ENCODE peak calls at places on chromosomes 2 and 18, in eight cellular contexts. One of them, this sample, is unnamed.

GRCh38 chr2:45823723-45824206 is 172.3 kb downstream of the PRKCE start:
- DNase-seq in effector memory CD4-positive, alpha-beta T cell: no peak
- DNase-seq in NCI-H510A: peak
- DNase-seq in activated CD4-positive, alpha-beta T cell treated with anti-CD3 and anti-CD28 coated beads, Interleukin-2, amount 50 U/mL, for 48 hours: no peak
- DNase-seq in NT2/D1: no peak
- DNase-seq in AG04449: no peak
- DNase-seq in left ventricle myocardium inferior: peak
- DNase-seq in astrocyte of the spinal cord: no peak
- DNase-seq in this sample: peak

GRCh38 chr2:182064024-182064880 is 78.6 kb downstream of the PPP1R1C start:
- DNase-seq in effector memory CD4-positive, alpha-beta T cell: no peak
- DNase-seq in NCI-H510A: no peak
- DNase-seq in activated CD4-positive, alpha-beta T cell treated with anti-CD3 and anti-CD28 coated beads, Interleukin-2, amount 50 U/mL, for 48 hours: no peak
- DNase-seq in NT2/D1: no peak
- DNase-seq in AG04449: no peak
- DNase-seq in left ventricle myocardium inferior: peak
- DNase-seq in astrocyte of the spinal cord: no peak
- DNase-seq in this sample: no peak

GRCh38 chr2:171986778-171987177 is 13.0 kb upstream of the METAP1D start:
- DNase-seq in effector memory CD4-positive, alpha-beta T cell: no peak
- DNase-seq in NCI-H510A: no peak
- DNase-seq in activated CD4-positive, alpha-beta T cell treated with anti-CD3 and anti-CD28 coated beads, Interleukin-2, amount 50 U/mL, for 48 hours: no peak
- DNase-seq in NT2/D1: no peak
- DNase-seq in AG04449: no peak
- DNase-seq in left ventricle myocardium inferior: no peak
- DNase-seq in astrocyte of the spinal cord: no peak
- DNase-seq in this sample: no peak

GRCh38 chr2:63048367-63049171 is 2.1 kb upstream of the OTX1 start:
- DNase-seq in effector memory CD4-positive, alpha-beta T cell: no peak
- DNase-seq in NCI-H510A: no peak
- DNase-seq in activated CD4-positive, alpha-beta T cell treated with anti-CD3 and anti-CD28 coated beads, Interleukin-2, amount 50 U/mL, for 48 hours: no peak
- DNase-seq in NT2/D1: no peak
- DNase-seq in AG04449: no peak
- DNase-seq in left ventricle myocardium inferior: no peak
- DNase-seq in astrocyte of the spinal cord: no peak
- DNase-seq in this sample: no peak

GRCh38 chr18:46301081-46301480 is 196.9 kb downstream of the HAUS1 start:
- DNase-seq in effector memory CD4-positive, alpha-beta T cell: no peak
- DNase-seq in NCI-H510A: no peak
- DNase-seq in activated CD4-positive, alpha-beta T cell treated with anti-CD3 and anti-CD28 coated beads, Interleukin-2, amount 50 U/mL, for 48 hours: no peak
- DNase-seq in NT2/D1: no peak
- DNase-seq in AG04449: no peak
- DNase-seq in left ventricle myocardium inferior: no peak
- DNase-seq in astrocyte of the spinal cord: no peak
- DNase-seq in this sample: no peak

GRCh38 chr2:156719036-156719435 is 282.9 kb downstream of the GPD2 start:
- DNase-seq in effector memory CD4-positive, alpha-beta T cell: no peak
- DNase-seq in NCI-H510A: no peak
- DNase-seq in activated CD4-positive, alpha-beta T cell treated with anti-CD3 and anti-CD28 coated beads, Interleukin-2, amount 50 U/mL, for 48 hours: no peak
- DNase-seq in NT2/D1: no peak
- DNase-seq in AG04449: no peak
- DNase-seq in left ventricle myocardium inferior: no peak
- DNase-seq in astrocyte of the spinal cord: no peak
- DNase-seq in this sample: no peak

GRCh38 chr2:156818944-156819343 is 382.8 kb downstream of the GPD2 start:
- DNase-seq in effector memory CD4-positive, alpha-beta T cell: no peak
- DNase-seq in NCI-H510A: no peak
- DNase-seq in activated CD4-positive, alpha-beta T cell treated with anti-CD3 and anti-CD28 coated beads, Interleukin-2, amount 50 U/mL, for 48 hours: no peak
- DNase-seq in NT2/D1: no peak
- DNase-seq in AG04449: no peak
- DNase-seq in left ventricle myocardium inferior: no peak
- DNase-seq in astrocyte of the spinal cord: peak
- DNase-seq in this sample: no peak

GRCh38 chr2:41504532-41504931 is 543.3 kb upstream of the PKDCC start:
- DNase-seq in effector memory CD4-positive, alpha-beta T cell: no peak
- DNase-seq in NCI-H510A: no peak
- DNase-seq in activated CD4-positive, alpha-beta T cell treated with anti-CD3 and anti-CD28 coated beads, Interleukin-2, amount 50 U/mL, for 48 hours: no peak
- DNase-seq in NT2/D1: no peak
- DNase-seq in AG04449: no peak
- DNase-seq in left ventricle myocardium inferior: no peak
- DNase-seq in astrocyte of the spinal cord: no peak
- DNase-seq in this sample: no peak

GRCh38 chr2:230335461-230335863 is 8.5 kb downstream of the SP140L start:
- DNase-seq in effector memory CD4-positive, alpha-beta T cell: no peak
- DNase-seq in NCI-H510A: no peak
- DNase-seq in activated CD4-positive, alpha-beta T cell treated with anti-CD3 and anti-CD28 coated beads, Interleukin-2, amount 50 U/mL, for 48 hours: no peak
- DNase-seq in NT2/D1: no peak
- DNase-seq in AG04449: no peak
- DNase-seq in left ventricle myocardium inferior: no peak
- DNase-seq in astrocyte of the spinal cord: no peak
- DNase-seq in this sample: no peak

GRCh38 chr2:203743441-203743932 is 37.0 kb downstream of the CD28 start:
- DNase-seq in effector memory CD4-positive, alpha-beta T cell: no peak
- DNase-seq in NCI-H510A: no peak
- DNase-seq in activated CD4-positive, alpha-beta T cell treated with anti-CD3 and anti-CD28 coated beads, Interleukin-2, amount 50 U/mL, for 48 hours: no peak
- DNase-seq in NT2/D1: no peak
- DNase-seq in AG04449: no peak
- DNase-seq in left ventricle myocardium inferior: no peak
- DNase-seq in astrocyte of the spinal cord: peak
- DNase-seq in this sample: no peak

GRCh38 chr18:11324510-11324909 is 175.1 kb upstream of the PIEZO2 start:
- DNase-seq in effector memory CD4-positive, alpha-beta T cell: no peak
- DNase-seq in NCI-H510A: no peak
- DNase-seq in activated CD4-positive, alpha-beta T cell treated with anti-CD3 and anti-CD28 coated beads, Interleukin-2, amount 50 U/mL, for 48 hours: no peak
- DNase-seq in NT2/D1: no peak
- DNase-seq in AG04449: no peak
- DNase-seq in left ventricle myocardium inferior: no peak
- DNase-seq in astrocyte of the spinal cord: peak
- DNase-seq in this sample: no peak

GRCh38 chr2:219731173-219731572 is 103.7 kb downstream of the SLC4A3 start:
- DNase-seq in effector memory CD4-positive, alpha-beta T cell: no peak
- DNase-seq in NCI-H510A: no peak
- DNase-seq in activated CD4-positive, alpha-beta T cell treated with anti-CD3 and anti-CD28 coated beads, Interleukin-2, amount 50 U/mL, for 48 hours: no peak
- DNase-seq in NT2/D1: no peak
- DNase-seq in AG04449: no peak
- DNase-seq in left ventricle myocardium inferior: no peak
- DNase-seq in astrocyte of the spinal cord: no peak
- DNase-seq in this sample: no peak

GRCh38 chr2:72041638-72042111 is 106.0 kb downstream of the CYP26B1 start:
- DNase-seq in effector memory CD4-positive, alpha-beta T cell: no peak
- DNase-seq in NCI-H510A: no peak
- DNase-seq in activated CD4-positive, alpha-beta T cell treated with anti-CD3 and anti-CD28 coated beads, Interleukin-2, amount 50 U/mL, for 48 hours: no peak
- DNase-seq in NT2/D1: no peak
- DNase-seq in AG04449: no peak
- DNase-seq in left ventricle myocardium inferior: no peak
- DNase-seq in astrocyte of the spinal cord: no peak
- DNase-seq in this sample: peak

GRCh38 chr2:173165443-173166234 is 90.0 kb downstream of the MAP3K20 start:
- DNase-seq in effector memory CD4-positive, alpha-beta T cell: no peak
- DNase-seq in NCI-H510A: no peak
- DNase-seq in activated CD4-positive, alpha-beta T cell treated with anti-CD3 and anti-CD28 coated beads, Interleukin-2, amount 50 U/mL, for 48 hours: no peak
- DNase-seq in NT2/D1: no peak
- DNase-seq in AG04449: no peak
- DNase-seq in left ventricle myocardium inferior: no peak
- DNase-seq in astrocyte of the spinal cord: no peak
- DNase-seq in this sample: no peak

GRCh38 chr2:285506-285905 is 2.4 kb downstream of the ALKAL2 start:
- DNase-seq in effector memory CD4-positive, alpha-beta T cell: no peak
- DNase-seq in NCI-H510A: no peak
- DNase-seq in activated CD4-positive, alpha-beta T cell treated with anti-CD3 and anti-CD28 coated beads, Interleukin-2, amount 50 U/mL, for 48 hours: no peak
- DNase-seq in NT2/D1: no peak
- DNase-seq in AG04449: peak
- DNase-seq in left ventricle myocardium inferior: no peak
- DNase-seq in astrocyte of the spinal cord: peak
- DNase-seq in this sample: no peak

GRCh38 chr2:106900130-106900529 is 14.2 kb upstream of the ST6GAL2 start:
- DNase-seq in effector memory CD4-positive, alpha-beta T cell: no peak
- DNase-seq in NCI-H510A: no peak
- DNase-seq in activated CD4-positive, alpha-beta T cell treated with anti-CD3 and anti-CD28 coated beads, Interleukin-2, amount 50 U/mL, for 48 hours: no peak
- DNase-seq in NT2/D1: no peak
- DNase-seq in AG04449: no peak
- DNase-seq in left ventricle myocardium inferior: no peak
- DNase-seq in astrocyte of the spinal cord: no peak
- DNase-seq in this sample: no peak

GRCh38 chr2:3625186-3625585 is 30.3 kb downstream of the COLEC11 start:
- DNase-seq in effector memory CD4-positive, alpha-beta T cell: no peak
- DNase-seq in NCI-H510A: no peak
- DNase-seq in activated CD4-positive, alpha-beta T cell treated with anti-CD3 and anti-CD28 coated beads, Interleukin-2, amount 50 U/mL, for 48 hours: no peak
- DNase-seq in NT2/D1: no peak
- DNase-seq in AG04449: no peak
- DNase-seq in left ventricle myocardium inferior: no peak
- DNase-seq in astrocyte of the spinal cord: no peak
- DNase-seq in this sample: no peak